ENCODE peak calls at places on chromosomes 4 and X, in four cellular contexts. I is tibial artery, N is fibroblast of lung, V is adrenal gland. T is an unnamed sample.

GRCh38 chrX:120299928-120300327 is 11.3 kb downstream of the TMEM255A start:
- DNase-seq in I (no peak), N (no peak), V (no peak), T (no peak)

GRCh38 chr4:150297861-150298474 is 219.7 kb downstream of the DCLK2 start:
- DNase-seq in I (no peak), N (peak), V (peak), T (no peak)

GRCh38 chr4:26520728-26521442 is 30.6 kb upstream of the CCKAR start:
- DNase-seq in I (no peak), N (peak), V (no peak), T (no peak)

GRCh38 chr4:138938371-138938699 is 77.2 kb upstream of the NOCT start:
- DNase-seq in I (no peak), N (peak), V (no peak), T (no peak)

GRCh38 chr4:2402941-2403340 is 15.5 kb downstream of the ZFYVE28 start:
- DNase-seq in I (no peak), N (no peak), V (no peak), T (no peak)

GRCh38 chrX:20433376-20433775 is 166.7 kb upstream of the RPS6KA3 start:
- DNase-seq in I (no peak), N (peak), V (no peak), T (no peak)

GRCh38 chr4:148112231-148112982 is 329.8 kb downstream of the NR3C2 start:
- DNase-seq in I (no peak), N (peak), V (no peak), T (no peak)

GRCh38 chr4:171920901-171921300 is 107.7 kb downstream of the GALNTL6 start:
- DNase-seq in I (no peak), N (no peak), V (no peak), T (no peak)

GRCh38 chr4:29278580-29278979 is 1441.6 kb upstream of the PCDH7 start:
- DNase-seq in I (no peak), N (peak), V (no peak), T (no peak)

GRCh38 chr4:5338511-5338910 is 287.2 kb downstream of the STK32B start:
- DNase-seq in I (no peak), N (no peak), V (no peak), T (no peak)

GRCh38 chrX:106902684-106903083 is 457 bp downstream of the RIPPLY1 start:
- DNase-seq in I (no peak), N (no peak), V (no peak), T (no peak)

DNA sequence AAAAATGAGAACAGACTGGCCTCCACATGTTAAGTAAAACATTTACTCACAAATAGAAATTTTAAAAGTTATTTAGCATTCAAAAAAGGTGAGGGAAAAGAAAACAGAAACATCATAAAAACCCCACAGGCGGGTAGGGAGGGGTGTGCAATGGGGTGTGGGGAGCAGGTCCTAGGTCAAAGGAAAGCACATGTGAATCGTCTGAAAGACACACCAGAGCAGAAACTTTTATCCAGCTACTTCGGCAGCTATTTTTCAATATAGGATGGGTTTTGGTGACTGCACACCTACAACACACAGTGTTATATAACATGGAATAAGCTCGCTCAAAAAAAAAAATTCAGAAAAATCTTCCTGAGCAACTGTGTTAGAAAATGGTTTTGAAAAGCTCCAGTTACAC is 1.6 kb downstream of the OTUD4 start:
- DNase-seq in I (no peak), N (no peak), V (no peak), T (no peak)
- H3K27ac ChIP-seq in I (peak), N (peak), V (peak), T (peak)

GRCh38 chr4:151458148-151458547 is 49.2 kb downstream of the FHIP1A start:
- DNase-seq in I (no peak), N (peak), V (peak), T (no peak)
- H3K27ac ChIP-seq in I (no peak), N (no peak), V (no peak), T (no peak)

GRCh38 chr4:142350886-142351285 is 495.2 kb downstream of the INPP4B start:
- DNase-seq in I (no peak), N (no peak), V (no peak), T (no peak)

GRCh38 chr4:142353149-142353738 is 492.9 kb downstream of the INPP4B start:
- DNase-seq in I (no peak), N (peak), V (peak), T (no peak)

GRCh38 chr4:142351958-142352357 is 494.1 kb downstream of the INPP4B start:
- DNase-seq in I (no peak), N (no peak), V (no peak), T (no peak)

GRCh38 chr4:142354041-142354440 is 492.1 kb downstream of the INPP4B start:
- DNase-seq in I (no peak), N (peak), V (no peak), T (no peak)

DNA sequence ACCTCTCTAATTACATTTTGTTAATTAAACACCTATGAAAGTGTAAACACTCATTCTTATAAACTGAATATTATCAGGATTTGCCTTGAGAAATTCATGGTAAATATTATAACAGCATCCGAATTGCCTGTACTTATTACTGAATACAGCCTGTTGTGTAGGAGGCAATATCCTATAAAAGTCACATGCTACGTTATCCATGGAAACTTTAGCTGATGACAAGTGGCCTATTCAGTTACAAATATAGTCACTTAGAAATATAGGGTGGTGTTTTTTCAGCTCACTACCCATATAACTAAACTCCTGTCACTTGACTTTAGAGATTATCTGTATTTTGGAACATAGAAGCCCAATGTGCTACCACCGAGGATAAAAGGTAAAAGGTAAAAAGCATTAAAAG is 493.4 kb downstream of the INPP4B start:
- DNase-seq in I (no peak), N (no peak), V (no peak), T (no peak)
- H3K27ac ChIP-seq in I (no peak), N (no peak), V (no peak), T (no peak)

DNA sequence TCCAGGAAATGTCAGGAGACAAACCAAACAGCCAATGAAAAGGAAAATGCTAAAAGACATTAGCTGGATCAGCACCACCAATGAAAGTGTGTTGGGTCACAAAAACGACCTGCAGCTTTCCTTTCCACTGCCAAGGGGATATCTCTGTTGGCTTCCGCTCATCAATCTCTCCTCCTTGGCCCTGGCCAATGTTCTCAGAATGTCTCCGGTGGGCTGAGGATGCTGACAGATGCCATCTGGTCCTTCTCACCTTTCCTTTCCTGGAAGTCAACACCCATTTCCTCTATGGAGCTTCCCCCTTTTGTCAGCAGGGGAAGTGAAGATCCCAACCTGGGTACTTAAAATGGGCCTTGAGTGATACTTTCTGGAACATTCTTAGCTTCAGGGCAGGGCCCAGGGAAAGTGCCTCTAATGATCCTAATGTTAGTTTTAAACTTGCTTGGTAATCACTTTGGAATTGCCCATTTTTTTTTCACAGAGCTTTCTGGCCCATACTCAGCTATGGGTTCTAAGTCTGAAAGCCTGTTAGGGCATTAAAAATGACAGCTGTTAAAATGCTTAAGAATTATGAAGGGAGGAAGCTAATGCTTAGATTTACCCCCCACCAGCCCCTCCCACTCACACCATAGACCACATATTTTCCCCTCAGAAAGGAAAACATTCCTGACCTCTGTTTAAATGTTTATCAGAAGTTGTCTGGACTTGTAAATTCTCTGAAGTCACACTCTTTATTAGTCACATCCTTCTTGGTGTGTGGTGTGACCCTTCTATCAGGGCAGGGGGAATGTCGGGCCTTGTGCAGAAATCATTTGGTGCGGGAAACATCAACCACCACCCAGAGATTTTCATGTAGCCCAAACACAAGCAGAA is 29.2 kb downstream of the IGFBP7 start:
- DNase-seq in I (no peak), N (peak), V (peak), T (no peak)
- H3K27ac ChIP-seq in I (peak), N (peak), V (no peak), T (peak)

T was measured in caudate nucleus.